ENCODE peak calls at places on chromosome 5, in ten cellular contexts. O, J, N, K, C, E, D, U, A and X are unnamed samples.

GRCh38 chr5:143051244-143052058 is 281.3 kb downstream of the ARHGAP26 start:
- DNase-seq in O (no peak), J (peak; percentile 90), N (no peak), K (no peak), C (peak; percentile 44), E (no peak), D (no peak), U (peak; percentile 48), A (no peak), X (no peak)

GRCh38 chr5:65790371-65791163 is 68.6 kb downstream of the NLN start:
- DNase-seq in O (no peak), J (no peak), N (no peak), K (no peak), C (no peak), E (peak; percentile 51), D (no peak), U (no peak), A (no peak), X (no peak)

GRCh38 chr5:177087707-177088005 is 941 bp downstream of the FGFR4 start:
- DNase-seq in O (no peak), J (no peak), N (no peak), K (no peak), C (no peak), E (no peak), D (no peak), U (no peak), A (no peak), X (no peak)

GRCh38 chr5:77308154-77308960 is 97.9 kb downstream of the PDE8B start:
- DNase-seq in O (no peak), J (no peak), N (no peak), K (no peak), C (no peak), E (no peak), D (no peak), U (peak; percentile 79), A (no peak), X (no peak)

GRCh38 chr5:76371955-76372319 is 31.1 kb upstream of the IQGAP2 start:
- DNase-seq in O (no peak), J (peak; percentile 20), N (no peak), K (no peak), C (peak; percentile 59), E (no peak), D (no peak), U (no peak), A (no peak), X (no peak)

GRCh38 chr5:154302181-154302580 is 111.6 kb downstream of the GALNT10 start:
- DNase-seq in O (no peak), J (no peak), N (peak; percentile 80), K (peak; percentile 76), C (peak; percentile 92), E (peak; percentile 51), D (peak; percentile 46), U (peak; percentile 96), A (no peak), X (peak; percentile 58)

GRCh38 chr5:52560366-52560765 is 227.3 kb upstream of the ITGA1 start:
- DNase-seq in O (no peak), J (no peak), N (no peak), K (no peak), C (no peak), E (no peak), D (no peak), U (no peak), A (no peak), X (no peak)

GRCh38 chr5:74194196-74194595 is 446.3 kb downstream of the ENC1 start:
- DNase-seq in O (no peak), J (no peak), N (no peak), K (no peak), C (no peak), E (no peak), D (no peak), U (no peak), A (no peak), X (no peak)

GRCh38 chr5:14063117-14063516 is 80.0 kb upstream of the TRIO start:
- DNase-seq in O (no peak), J (peak; percentile 43), N (no peak), K (no peak), C (no peak), E (no peak), D (no peak), U (no peak), A (no peak), X (no peak)

GRCh38 chr5:31581498-31582099 is 49.5 kb downstream of the C5orf22 start:
- DNase-seq in O (peak; percentile 26), J (peak; percentile 52), N (no peak), K (no peak), C (no peak), E (no peak), D (no peak), U (no peak), A (peak; percentile 46), X (no peak)

GRCh38 chr5:128081111-128081865 is 2.3 kb upstream of the SLC12A2 start:
- DNase-seq in O (no peak), J (no peak), N (no peak), K (no peak), C (peak; percentile 7), E (no peak), D (no peak), U (no peak), A (peak; percentile 38), X (no peak)

GRCh38 chr5:92904021-92904420 is 677.0 kb downstream of the NR2F1-AS1 start:
- DNase-seq in O (no peak), J (no peak), N (no peak), K (no peak), C (no peak), E (no peak), D (no peak), U (no peak), A (no peak), X (no peak)

GRCh38 chr5:156581725-156582124 is 254.8 kb downstream of the SGCD start:
- DNase-seq in O (no peak), J (no peak), N (no peak), K (no peak), C (no peak), E (no peak), D (no peak), U (no peak), A (no peak), X (no peak)

GRCh38 chr5:151717390-151717789 is 30.7 kb upstream of the SPARC start:
- DNase-seq in O (no peak), J (no peak), N (no peak), K (no peak), C (no peak), E (no peak), D (no peak), U (no peak), A (no peak), X (no peak)

DNA sequence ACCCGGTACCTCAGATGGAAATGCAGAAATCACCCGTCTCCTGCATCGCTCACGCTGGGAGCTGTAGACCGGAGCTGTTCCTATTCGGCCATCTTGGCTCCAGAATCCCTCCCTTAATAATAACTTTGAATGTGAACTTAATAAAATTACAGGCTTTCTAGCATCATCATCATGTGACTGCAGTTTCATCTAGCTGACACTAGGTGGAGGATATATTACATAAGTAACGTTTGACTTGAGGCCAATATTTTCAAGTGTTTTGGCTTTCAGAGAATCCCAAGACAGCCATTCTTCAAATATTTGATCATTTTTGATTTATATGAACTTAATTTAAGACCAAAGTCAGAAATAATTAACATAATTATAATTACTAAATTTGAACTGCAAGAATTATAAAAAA is 474.9 kb upstream of the CDH10 start:
- DNase-seq in O (no peak), J (no peak), N (no peak), K (no peak), C (no peak), E (no peak), D (no peak), U (no peak), A (peak; percentile 42), X (no peak)
- TF ChIP-seq CTCF in O (peak; percentile 54), J (no peak), N (no peak), K (no peak), C (no peak), E (peak; percentile 31), D (no peak), U (no peak), A (no peak), X (no peak)

GRCh38 chr5:72957337-72957736 is 1.5 kb downstream of the FCHO2 start:
- DNase-seq in O (no peak), J (no peak), N (no peak), K (no peak), C (no peak), E (no peak), D (no peak), U (no peak), A (no peak), X (no peak)

GRCh38 chr5:72954389-72954788 is 1.5 kb upstream of the FCHO2 start:
- DNase-seq in O (no peak), J (no peak), N (no peak), K (no peak), C (no peak), E (no peak), D (no peak), U (no peak), A (no peak), X (no peak)

GRCh38 chr5:72956324-72957140 is 691 bp downstream of the FCHO2 start:
- DNase-seq in O (no peak), J (peak; percentile 56), N (peak; percentile 79), K (peak; percentile 72), C (peak; percentile 58), E (peak; percentile 82), D (peak; percentile 57), U (peak; percentile 57), A (peak; percentile 59), X (peak; percentile 43)

GRCh38 chr5:72955768-72956323 is at the start of gene FCHO2:
- DNase-seq in O (peak; percentile 99), J (peak; percentile 95), N (peak; percentile 100), K (peak; percentile 99), C (peak; percentile 99), E (peak; percentile 100), D (peak; percentile 99), U (peak; percentile 100), A (peak; percentile 97), X (peak; percentile 100)

GRCh38 chr5:72955143-72955767 is 586 bp upstream of the FCHO2 start:
- DNase-seq in O (no peak), J (no peak), N (peak; percentile 92), K (peak; percentile 87), C (peak; percentile 78), E (peak; percentile 92), D (no peak), U (no peak), A (no peak), X (peak; percentile 91)
- H3K4me3 ChIP-seq in O (peak overlapping the region; percentile 68), J (peak overlapping the region; percentile 81), N (peak overlapping the region; percentile 86), K (peak overlapping the region; percentile 83), C (no peak overlapping the region), E (peak overlapping the region; percentile 76), D (peak overlapping the region; percentile 92), U (peak overlapping the region; percentile 92), A (peak overlapping the region; percentile 94), X (peak overlapping the region; percentile 86)

DNA sequence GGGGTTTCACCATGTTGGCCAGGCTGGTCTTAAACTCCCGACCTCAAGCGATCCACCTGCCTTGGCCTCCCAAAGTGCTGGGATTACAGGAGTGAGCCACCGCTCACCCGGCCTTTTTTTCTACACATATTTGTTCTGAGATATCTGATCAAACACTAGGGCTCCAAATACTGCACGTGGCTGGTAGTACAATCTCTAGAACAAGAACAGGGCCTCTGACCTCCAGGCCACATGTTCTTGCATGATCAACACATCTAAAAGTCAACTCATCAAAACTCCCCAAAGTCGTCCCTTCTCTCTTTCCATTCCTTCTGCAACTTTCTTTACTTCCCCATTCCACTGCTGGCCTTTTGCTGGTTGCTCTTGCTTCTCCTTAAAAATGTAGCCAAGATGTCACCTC is 113.3 kb upstream of the LHFPL2 start:
- DNase-seq in O (no peak), J (no peak), N (no peak), K (no peak), C (no peak), E (no peak), D (no peak), U (no peak), A (no peak), X (no peak)
- H3K4me1 ChIP-seq in O (peaks cover 10% of the 10 kb centered on the region), J (peaks cover 13% of the 10 kb centered on the region), N (peaks cover 3% of the 10 kb centered on the region), K (no peaks in the 10 kb centered on the region), C (no peaks in the 10 kb centered on the region), E (no peaks in the 10 kb centered on the region), D (no peaks in the 10 kb centered on the region), U (no peaks in the 10 kb centered on the region), A (peaks cover 18% of the 10 kb centered on the region), X (no peaks in the 10 kb centered on the region)

GRCh38 chr5:56818409-56819026 is 3.2 kb downstream of the MAP3K1 start:
- DNase-seq in O (no peak), J (peak; percentile 57), N (no peak), K (no peak), C (no peak), E (no peak), D (no peak), U (no peak), A (no peak), X (no peak)
- TF ChIP-seq CTCF in O (peak; percentile 36), J (peak; percentile 45), N (no peak), K (peak; percentile 20), C (peak; percentile 15), E (no peak), D (no peak), U (no peak), A (peak; percentile 35), X (no peak)